ENCODE peak calls at places on chromosomes 6 and 20, in eight cellular contexts. J, W, T, Q, K, S, Z and G are unnamed samples.

GRCh38 chr20:48019940-48020339 is 234.7 kb upstream of the SULF2 start:
- DNase-seq in J (no peak), W (no peak), T (peak), Q (no peak), K (no peak), S (no peak), Z (peak), G (no peak)

GRCh38 chr20:43559588-43559987 is 761 bp downstream of the SGK2 start:
- DNase-seq in J (no peak), W (no peak), T (peak), Q (no peak), K (no peak), S (no peak), Z (no peak), G (no peak)

GRCh38 chr6:137163732-137164318 is 9.6 kb downstream of the IL22RA2 start:
- DNase-seq in J (no peak), W (no peak), T (no peak), Q (no peak), K (no peak), S (no peak), Z (no peak), G (no peak)

GRCh38 chr6:15927531-15928230 is 201.2 kb upstream of the MYLIP start:
- DNase-seq in J (no peak), W (no peak), T (no peak), Q (no peak), K (no peak), S (no peak), Z (no peak), G (no peak)

GRCh38 chr20:18663932-18664331 is 76.1 kb downstream of the DTD1 start:
- DNase-seq in J (no peak), W (no peak), T (no peak), Q (no peak), K (no peak), S (no peak), Z (no peak), G (peak)

GRCh38 chr6:42199106-42199981 is 4.6 kb upstream of the GUCA1B start:
- DNase-seq in J (no peak), W (peak), T (no peak), Q (no peak), K (no peak), S (no peak), Z (no peak), G (peak)

GRCh38 chr20:6711950-6712634 is 55.4 kb upstream of the BMP2 start:
- DNase-seq in J (no peak), W (no peak), T (peak), Q (no peak), K (no peak), S (no peak), Z (no peak), G (peak)

GRCh38 chr20:8218861-8219260 is 86.8 kb downstream of the PLCB1 start:
- DNase-seq in J (no peak), W (no peak), T (no peak), Q (no peak), K (no peak), S (no peak), Z (no peak), G (no peak)

GRCh38 chr6:106257195-106257594 is 68.4 kb downstream of the ATG5 start:
- DNase-seq in J (no peak), W (no peak), T (no peak), Q (no peak), K (no peak), S (no peak), Z (no peak), G (peak)

GRCh38 chr6:73943930-73944652 is 248.1 kb downstream of the CD109 start:
- DNase-seq in J (no peak), W (no peak), T (no peak), Q (no peak), K (no peak), S (no peak), Z (no peak), G (no peak)

GRCh38 chr20:36314734-36315544 is 8.8 kb downstream of the DLGAP4 start:
- DNase-seq in J (no peak), W (no peak), T (peak), Q (peak), K (no peak), S (no peak), Z (no peak), G (no peak)

GRCh38 chr6:27040244-27041042 is 207.1 kb upstream of the PRSS16 start:
- DNase-seq in J (no peak), W (peak), T (no peak), Q (no peak), K (no peak), S (no peak), Z (no peak), G (no peak)

GRCh38 chr20:11429889-11430580 is 487.7 kb upstream of the BTBD3 start:
- DNase-seq in J (peak), W (no peak), T (no peak), Q (no peak), K (no peak), S (no peak), Z (no peak), G (no peak)

GRCh38 chr20:37378785-37379598 is 33.1 kb downstream of the SRC start:
- DNase-seq in J (no peak), W (peak), T (peak), Q (no peak), K (no peak), S (peak), Z (no peak), G (peak)

GRCh38 chr6:4115741-4116140 is 19.6 kb downstream of the ECI2 start:
- DNase-seq in J (no peak), W (no peak), T (no peak), Q (no peak), K (no peak), S (no peak), Z (no peak), G (no peak)

GRCh38 chr20:23626040-23626620 is 11.6 kb downstream of the CST3 start:
- DNase-seq in J (no peak), W (peak), T (no peak), Q (no peak), K (no peak), S (no peak), Z (no peak), G (peak)

GRCh38 chr6:13355043-13355945 is 27.0 kb upstream of the TBC1D7 start:
- DNase-seq in J (no peak), W (peak), T (no peak), Q (no peak), K (no peak), S (peak), Z (no peak), G (peak)

GRCh38 chr6:170371588-170371987 is 65.0 kb downstream of the FAM120B start:
- DNase-seq in J (no peak), W (peak), T (no peak), Q (peak), K (no peak), S (no peak), Z (no peak), G (no peak)

GRCh38 chr6:48835421-48835958 is 627.6 kb downstream of the MMUT start:
- DNase-seq in J (no peak), W (peak), T (no peak), Q (no peak), K (no peak), S (no peak), Z (no peak), G (no peak)

GRCh38 chr6:118660218-118660569 is 8.8 kb upstream of the CEP85L start:
- DNase-seq in J (no peak), W (peak), T (no peak), Q (no peak), K (no peak), S (no peak), Z (no peak), G (no peak)

GRCh38 chr20:63895886-63896135 is 885 bp downstream of the DNAJC5 start:
- DNase-seq in J (no peak), W (peak), T (no peak), Q (no peak), K (no peak), S (no peak), Z (no peak), G (peak)

GRCh38 chr6:153272201-153272980 is 141.3 kb upstream of the RGS17 start:
- DNase-seq in J (no peak), W (no peak), T (no peak), Q (no peak), K (no peak), S (no peak), Z (no peak), G (no peak)

GRCh38 chr6:147624946-147625515 is 116.5 kb downstream of the SAMD5 start:
- DNase-seq in J (no peak), W (peak), T (no peak), Q (no peak), K (no peak), S (no peak), Z (no peak), G (no peak)

GRCh38 chr6:112279044-112279916 is 24.9 kb upstream of the LAMA4 start:
- DNase-seq in J (no peak), W (peak), T (no peak), Q (no peak), K (no peak), S (no peak), Z (no peak), G (no peak)

GRCh38 chr6:158080849-158081656 is 87.0 kb downstream of the SERAC1 start:
- DNase-seq in J (no peak), W (no peak), T (no peak), Q (no peak), K (no peak), S (no peak), Z (no peak), G (no peak)

GRCh38 chr20:54355631-54356280 is 119.6 kb upstream of the DOK5 start:
- DNase-seq in J (no peak), W (peak), T (no peak), Q (no peak), K (no peak), S (no peak), Z (no peak), G (peak)

GRCh38 chr6:139473239-139473701 is 98.8 kb upstream of the CITED2 start:
- DNase-seq in J (peak), W (no peak), T (peak), Q (peak), K (peak), S (no peak), Z (no peak), G (no peak)

GRCh38 chr20:21185849-21186248 is 60.0 kb downstream of the KIZ start:
- DNase-seq in J (no peak), W (no peak), T (no peak), Q (no peak), K (no peak), S (no peak), Z (no peak), G (no peak)

GRCh38 chr20:45037050-45037449 is 63.9 kb downstream of the KCNS1 start:
- DNase-seq in J (no peak), W (peak), T (no peak), Q (no peak), K (no peak), S (no peak), Z (no peak), G (peak)

DNA sequence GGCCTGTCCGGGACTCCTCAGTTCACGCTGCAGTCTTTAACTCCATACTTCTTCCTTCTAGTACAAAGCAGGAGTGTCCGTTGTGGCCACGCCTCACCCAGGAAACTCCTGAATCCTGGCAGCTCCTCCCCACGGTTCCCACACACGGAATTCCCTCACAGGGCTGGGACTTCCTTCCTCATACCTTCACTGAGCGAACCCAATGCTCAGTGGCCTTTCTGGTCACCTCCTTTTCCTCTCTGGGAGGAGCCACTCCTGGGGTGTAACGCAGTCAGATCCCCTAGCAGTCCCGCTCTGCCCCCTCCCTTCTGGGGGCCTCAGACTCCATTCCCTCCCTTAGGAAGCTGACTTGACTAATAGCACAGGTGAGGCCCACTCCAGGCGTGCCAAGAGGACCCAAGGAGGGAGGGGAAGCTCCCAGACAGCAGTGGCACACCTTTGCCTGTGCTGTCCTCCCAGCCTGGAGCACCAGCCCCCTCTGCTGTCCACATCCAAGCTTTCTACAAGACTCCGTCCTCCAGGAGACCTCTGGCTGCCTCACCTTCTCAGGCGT is at the start of gene SLC52A3:
- DNase-seq in J (peak), W (no peak), T (no peak), Q (peak), K (no peak), S (peak), Z (no peak), G (peak)
- TF ChIP-seq CTCF in J (no peak), W (no peak), T (no peak), Q (peak), K (peak), S (peak), Z (peak), G (peak)

GRCh38 chr20:53176133-53176532 is 204.0 kb downstream of the TSHZ2 start:
- DNase-seq in J (no peak), W (no peak), T (no peak), Q (peak), K (no peak), S (no peak), Z (no peak), G (no peak)

GRCh38 chr20:53177687-53178086 is 205.5 kb downstream of the TSHZ2 start:
- DNase-seq in J (no peak), W (no peak), T (no peak), Q (no peak), K (no peak), S (no peak), Z (no peak), G (no peak)

GRCh38 chr20:53174454-53174853 is 202.3 kb downstream of the TSHZ2 start:
- DNase-seq in J (no peak), W (no peak), T (no peak), Q (no peak), K (no peak), S (no peak), Z (no peak), G (no peak)

GRCh38 chr20:53171065-53171464 is 198.9 kb downstream of the TSHZ2 start:
- DNase-seq in J (no peak), W (no peak), T (no peak), Q (no peak), K (no peak), S (no peak), Z (no peak), G (no peak)

DNA sequence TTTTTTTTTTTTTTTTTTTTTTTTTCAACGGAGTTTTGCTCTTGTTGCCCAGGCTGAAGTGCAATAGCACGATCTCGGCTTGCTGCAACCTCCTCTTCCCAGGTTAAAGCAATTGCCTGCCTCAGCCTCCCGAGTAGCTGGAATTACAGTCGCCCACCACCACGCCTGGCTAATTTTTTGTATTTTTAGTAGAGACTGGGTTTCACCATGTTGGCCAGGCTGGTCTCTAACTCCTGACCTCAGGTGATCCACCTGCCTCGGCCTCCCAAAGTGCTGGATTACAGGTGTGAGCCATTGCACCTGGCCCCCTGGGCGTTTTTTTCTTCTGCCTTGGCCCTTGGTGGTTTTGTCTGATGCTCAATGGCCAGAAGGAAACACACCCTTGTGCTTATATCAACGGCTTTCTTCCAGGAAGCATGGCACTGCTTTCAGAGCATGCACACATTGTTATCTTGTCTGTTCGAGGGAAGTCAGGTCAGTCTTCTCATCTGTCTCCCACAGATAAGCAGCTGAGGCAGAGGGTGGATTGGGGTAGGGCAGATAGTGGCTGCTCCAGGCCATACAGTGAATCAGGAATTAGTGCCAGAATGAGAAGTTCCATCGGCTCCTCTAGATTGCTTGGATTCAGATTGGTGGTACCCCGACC is 203.1 kb downstream of the TSHZ2 start:
- DNase-seq in J (no peak), W (no peak), T (no peak), Q (no peak), K (no peak), S (no peak), Z (no peak), G (no peak)
- TF ChIP-seq CTCF in J (no peak), W (no peak), T (no peak), Q (no peak), K (no peak), S (no peak), Z (no peak), G (no peak)

DNA sequence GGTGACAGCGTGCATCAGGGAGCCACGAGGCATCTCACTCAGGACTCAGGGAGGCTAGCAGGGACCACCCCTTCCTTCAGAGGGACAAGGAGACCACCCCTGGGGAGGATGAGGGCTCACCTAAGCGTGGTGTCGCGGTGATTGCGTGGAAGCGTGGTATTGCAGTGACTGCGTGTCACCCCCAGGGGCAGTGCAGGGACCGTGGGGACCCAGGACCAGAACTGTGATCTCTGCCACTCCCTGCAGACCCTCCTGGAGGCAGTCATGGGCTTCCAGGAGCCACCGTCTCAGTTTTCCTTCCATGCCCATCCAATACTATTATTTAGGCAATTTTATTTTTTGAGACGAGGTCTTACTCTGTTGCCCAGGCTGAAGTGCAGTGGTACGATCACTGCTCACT is 147.1 kb downstream of the TAF4 start:
- DNase-seq in J (no peak), W (no peak), T (no peak), Q (peak), K (no peak), S (no peak), Z (no peak), G (no peak)
- TF ChIP-seq CTCF in J (peak), W (no peak), T (no peak), Q (peak), K (no peak), S (peak), Z (peak), G (no peak)

DNA sequence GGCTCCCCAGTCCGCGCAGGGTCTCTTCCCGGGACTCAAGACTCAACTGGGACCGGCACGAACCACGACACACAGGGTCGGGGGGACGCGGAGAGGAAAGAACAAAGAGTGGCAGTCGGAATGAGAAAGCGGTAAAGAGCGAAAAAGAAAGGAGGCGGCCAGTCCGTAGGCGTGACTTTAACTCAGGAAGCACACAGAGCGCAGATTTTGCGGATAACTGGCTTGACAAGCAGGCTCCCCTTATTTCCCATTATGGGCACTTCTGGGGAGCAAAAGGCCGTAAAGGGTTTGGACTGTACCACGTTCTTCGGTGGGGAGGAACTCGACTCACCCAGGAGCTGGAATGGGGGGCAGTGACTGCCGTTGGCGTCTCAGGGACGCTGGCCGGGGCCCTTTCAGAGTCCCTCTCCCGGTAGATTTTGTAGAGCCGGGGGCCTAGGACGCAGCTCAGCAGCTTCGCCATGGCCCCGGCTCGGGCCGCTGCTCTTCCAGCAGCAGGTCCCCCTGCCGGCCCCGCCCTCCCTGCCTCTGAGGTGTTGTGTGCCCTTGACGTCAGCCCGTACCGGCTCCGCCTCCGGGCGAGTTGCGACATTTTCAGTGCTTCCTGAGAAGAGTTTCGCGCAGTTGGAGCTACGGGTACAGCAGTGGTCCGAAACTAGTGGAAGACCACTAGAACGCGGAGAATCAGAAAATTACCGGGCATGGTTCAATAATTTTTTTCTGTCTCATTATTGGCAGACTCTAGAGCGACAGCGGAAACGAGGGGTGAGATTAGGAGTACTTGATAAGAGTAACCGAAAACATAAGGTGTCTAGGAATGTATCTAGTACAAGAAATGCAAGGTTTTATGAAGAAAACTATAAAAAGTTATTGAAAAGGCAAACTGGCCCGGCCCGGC is at the start of gene ABHD16A:
- DNase-seq in J (peak), W (peak), T (peak), Q (peak), K (peak), S (peak), Z (peak), G (peak)
- TF ChIP-seq CTCF in J (no peak), W (no peak), T (peak), Q (no peak), K (peak), S (no peak), Z (peak), G (peak)